ENCODE peak calls at places on chromosome 12, in eight cellular contexts. One of them, this sample, is unnamed. For H3K4me1, the result is how much of the 10 kb centered on the place peaks cover.

GRCh38 chr12:79327465-79327864 is 363.3 kb downstream of the PAWR start:
- DNase-seq in fibroblast of lung: no peak
- DNase-seq in right atrium auricular region: no peak
- DNase-seq in heart right ventricle: no peak
- DNase-seq in suprapubic skin: no peak
- DNase-seq in left lung: no peak
- DNase-seq in CD8-positive, alpha-beta T cell: no peak
- DNase-seq in iPS DF 6.9: no peak
- DNase-seq in this sample: no peak

GRCh38 chr12:117564885-117565284 is 203.5 kb upstream of the NOS1 start:
- DNase-seq in right atrium auricular region: no peak
- DNase-seq in fibroblast of lung: no peak
- DNase-seq in iPS DF 6.9: no peak
- DNase-seq in heart right ventricle: no peak
- DNase-seq in CD8-positive, alpha-beta T cell: no peak
- DNase-seq in suprapubic skin: no peak
- DNase-seq in left lung: no peak
- DNase-seq in this sample: no peak

GRCh38 chr12:89448951-89449371 is 75.6 kb downstream of the GALNT4 start:
- DNase-seq in CD8-positive, alpha-beta T cell: no peak
- DNase-seq in heart right ventricle: no peak
- DNase-seq in left lung: no peak
- DNase-seq in right atrium auricular region: no peak
- DNase-seq in fibroblast of lung: peak
- DNase-seq in suprapubic skin: no peak
- DNase-seq in iPS DF 6.9: no peak
- DNase-seq in this sample: no peak

GRCh38 chr12:94690199-94690695 is 39.9 kb upstream of the TMCC3 start:
- DNase-seq in left lung: no peak
- DNase-seq in suprapubic skin: no peak
- DNase-seq in iPS DF 6.9: no peak
- DNase-seq in right atrium auricular region: no peak
- DNase-seq in fibroblast of lung: no peak
- DNase-seq in heart right ventricle: no peak
- DNase-seq in CD8-positive, alpha-beta T cell: no peak
- DNase-seq in this sample: no peak

GRCh38 chr12:8452036-8452435 is 3.7 kb upstream of the CLEC6A start:
- DNase-seq in right atrium auricular region: no peak
- DNase-seq in left lung: peak
- DNase-seq in suprapubic skin: no peak
- DNase-seq in CD8-positive, alpha-beta T cell: no peak
- DNase-seq in fibroblast of lung: no peak
- DNase-seq in iPS DF 6.9: no peak
- DNase-seq in heart right ventricle: no peak
- DNase-seq in this sample: no peak

GRCh38 chr12:131494741-131495524 is 216.0 kb upstream of the SFSWAP start:
- DNase-seq in fibroblast of lung: no peak
- DNase-seq in left lung: no peak
- DNase-seq in heart right ventricle: no peak
- DNase-seq in suprapubic skin: no peak
- DNase-seq in CD8-positive, alpha-beta T cell: no peak
- DNase-seq in iPS DF 6.9: no peak
- DNase-seq in right atrium auricular region: peak
- DNase-seq in this sample: no peak

GRCh38 chr12:47601071-47601470 is 104.8 kb downstream of the RPAP3 start:
- DNase-seq in CD8-positive, alpha-beta T cell: no peak
- DNase-seq in fibroblast of lung: no peak
- DNase-seq in iPS DF 6.9: no peak
- DNase-seq in left lung: no peak
- DNase-seq in right atrium auricular region: no peak
- DNase-seq in suprapubic skin: no peak
- DNase-seq in heart right ventricle: no peak
- DNase-seq in this sample: no peak

GRCh38 chr12:88291498-88292131 is 149.5 kb downstream of the TMTC3 start:
- DNase-seq in left lung: no peak
- DNase-seq in iPS DF 6.9: no peak
- DNase-seq in fibroblast of lung: no peak
- DNase-seq in suprapubic skin: no peak
- DNase-seq in CD8-positive, alpha-beta T cell: no peak
- DNase-seq in right atrium auricular region: no peak
- DNase-seq in heart right ventricle: no peak
- DNase-seq in this sample: no peak

GRCh38 chr12:39619660-39620433 is at the start of gene ABCD2:
- DNase-seq in left lung: peak
- DNase-seq in iPS DF 6.9: no peak
- DNase-seq in right atrium auricular region: peak
- DNase-seq in fibroblast of lung: peak
- DNase-seq in CD8-positive, alpha-beta T cell: peak
- DNase-seq in heart right ventricle: peak
- DNase-seq in suprapubic skin: peak
- DNase-seq in this sample: peak

GRCh38 chr12:122726056-122726558 is 4.5 kb downstream of the HCAR1 start:
- DNase-seq in right atrium auricular region: no peak
- DNase-seq in left lung: no peak
- DNase-seq in iPS DF 6.9: no peak
- DNase-seq in heart right ventricle: no peak
- DNase-seq in fibroblast of lung: peak
- DNase-seq in suprapubic skin: no peak
- DNase-seq in CD8-positive, alpha-beta T cell: peak
- DNase-seq in this sample: no peak

GRCh38 chr12:122067966-122068365 is 10.6 kb upstream of the MLXIP start:
- DNase-seq in CD8-positive, alpha-beta T cell: peak
- DNase-seq in iPS DF 6.9: no peak
- DNase-seq in right atrium auricular region: no peak
- DNase-seq in fibroblast of lung: peak
- DNase-seq in heart right ventricle: peak
- DNase-seq in left lung: no peak
- DNase-seq in suprapubic skin: no peak
- DNase-seq in this sample: no peak

GRCh38 chr12:100020370-100020769 is 35.6 kb upstream of the ANKS1B start:
- DNase-seq in right atrium auricular region: no peak
- DNase-seq in fibroblast of lung: peak
- DNase-seq in suprapubic skin: no peak
- DNase-seq in heart right ventricle: no peak
- DNase-seq in CD8-positive, alpha-beta T cell: no peak
- DNase-seq in left lung: no peak
- DNase-seq in iPS DF 6.9: no peak
- DNase-seq in this sample: no peak

GRCh38 chr12:94941440-94941862 is 62.0 kb downstream of the NDUFA12 start:
- DNase-seq in suprapubic skin: no peak
- DNase-seq in CD8-positive, alpha-beta T cell: peak
- DNase-seq in heart right ventricle: peak
- DNase-seq in iPS DF 6.9: no peak
- DNase-seq in right atrium auricular region: peak
- DNase-seq in left lung: no peak
- DNase-seq in fibroblast of lung: peak
- DNase-seq in this sample: peak

GRCh38 chr12:1171657-1172056 is 180.6 kb downstream of the ERC1 start:
- DNase-seq in CD8-positive, alpha-beta T cell: no peak
- DNase-seq in heart right ventricle: no peak
- DNase-seq in left lung: no peak
- DNase-seq in iPS DF 6.9: no peak
- DNase-seq in fibroblast of lung: peak
- DNase-seq in right atrium auricular region: no peak
- DNase-seq in suprapubic skin: no peak
- DNase-seq in this sample: no peak

GRCh38 chr12:24947541-24948451 is 1.1 kb downstream of the BCAT1 start:
- DNase-seq in iPS DF 6.9: no peak
- DNase-seq in heart right ventricle: no peak
- DNase-seq in CD8-positive, alpha-beta T cell: no peak
- DNase-seq in left lung: no peak
- DNase-seq in fibroblast of lung: peak
- DNase-seq in suprapubic skin: no peak
- DNase-seq in right atrium auricular region: no peak
- DNase-seq in this sample: no peak

GRCh38 chr12:45235087-45236025 is 19.5 kb downstream of the ANO6 start:
- DNase-seq in suprapubic skin: no peak
- DNase-seq in right atrium auricular region: no peak
- DNase-seq in heart right ventricle: no peak
- DNase-seq in CD8-positive, alpha-beta T cell: no peak
- DNase-seq in iPS DF 6.9: no peak
- DNase-seq in left lung: no peak
- DNase-seq in fibroblast of lung: peak
- DNase-seq in this sample: peak

GRCh38 chr12:124655317-124656213 is 88.2 kb upstream of the NCOR2 start:
- DNase-seq in iPS DF 6.9: peak
- DNase-seq in heart right ventricle: peak
- DNase-seq in suprapubic skin: no peak
- DNase-seq in right atrium auricular region: peak
- DNase-seq in fibroblast of lung: peak
- DNase-seq in left lung: no peak
- DNase-seq in CD8-positive, alpha-beta T cell: no peak
- DNase-seq in this sample: no peak

DNA sequence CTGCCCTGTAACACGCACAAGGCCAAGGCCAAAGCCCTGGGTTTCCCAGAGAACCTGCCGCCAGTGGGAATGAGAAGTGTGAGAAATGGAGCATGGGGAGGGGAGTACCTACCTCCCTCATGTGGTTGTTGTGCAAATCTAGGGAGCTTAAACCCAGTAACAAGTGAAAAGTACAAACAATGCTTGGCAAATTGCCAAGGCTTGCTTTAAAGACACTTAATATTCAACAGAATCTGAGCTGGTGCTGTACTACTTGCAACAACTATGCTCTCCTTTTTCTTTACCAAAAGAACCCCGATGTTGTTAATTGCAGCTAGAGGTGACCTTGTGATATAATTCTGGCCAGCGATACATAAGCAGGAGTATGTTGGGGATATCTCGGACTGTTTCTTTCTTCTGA is 208.1 kb downstream of the NUAK1 start:
- DNase-seq in left lung: no peak
- DNase-seq in CD8-positive, alpha-beta T cell: no peak
- DNase-seq in fibroblast of lung: no peak
- DNase-seq in heart right ventricle: no peak
- DNase-seq in suprapubic skin: no peak
- DNase-seq in right atrium auricular region: no peak
- DNase-seq in iPS DF 6.9: no peak
- DNase-seq in this sample: no peak
- H3K4me1 ChIP-seq in left lung: under half
- H3K4me1 ChIP-seq in CD8-positive, alpha-beta T cell: under half
- H3K4me1 ChIP-seq in fibroblast of lung: under half
- H3K4me1 ChIP-seq in heart right ventricle: under half
- H3K4me1 ChIP-seq in suprapubic skin: half or more
- H3K4me1 ChIP-seq in right atrium auricular region: under half
- H3K4me1 ChIP-seq in iPS DF 6.9: under half
- H3K4me1 ChIP-seq in this sample: under half

GRCh38 chr12:120542166-120542565 is 8.0 kb downstream of the RNF10 start:
- DNase-seq in left lung: no peak
- DNase-seq in fibroblast of lung: no peak
- DNase-seq in suprapubic skin: no peak
- DNase-seq in iPS DF 6.9: no peak
- DNase-seq in heart right ventricle: no peak
- DNase-seq in CD8-positive, alpha-beta T cell: no peak
- DNase-seq in right atrium auricular region: no peak
- DNase-seq in this sample: no peak

GRCh38 chr12:120536064-120536791 is 2.1 kb downstream of the RNF10 start:
- DNase-seq in right atrium auricular region: no peak
- DNase-seq in fibroblast of lung: no peak
- DNase-seq in suprapubic skin: no peak
- DNase-seq in left lung: no peak
- DNase-seq in CD8-positive, alpha-beta T cell: peak
- DNase-seq in heart right ventricle: no peak
- DNase-seq in iPS DF 6.9: no peak
- DNase-seq in this sample: no peak

GRCh38 chr12:120538281-120539156 is 4.4 kb downstream of the RNF10 start:
- DNase-seq in left lung: no peak
- DNase-seq in right atrium auricular region: no peak
- DNase-seq in iPS DF 6.9: no peak
- DNase-seq in suprapubic skin: no peak
- DNase-seq in CD8-positive, alpha-beta T cell: no peak
- DNase-seq in fibroblast of lung: peak
- DNase-seq in heart right ventricle: peak
- DNase-seq in this sample: peak

GRCh38 chr12:120539303-120539702 is 5.1 kb downstream of the RNF10 start:
- DNase-seq in right atrium auricular region: no peak
- DNase-seq in iPS DF 6.9: no peak
- DNase-seq in suprapubic skin: no peak
- DNase-seq in heart right ventricle: no peak
- DNase-seq in left lung: no peak
- DNase-seq in fibroblast of lung: peak
- DNase-seq in CD8-positive, alpha-beta T cell: no peak
- DNase-seq in this sample: no peak

GRCh38 chr12:120540445-120540844 is 6.3 kb downstream of the RNF10 start:
- DNase-seq in heart right ventricle: no peak
- DNase-seq in fibroblast of lung: peak
- DNase-seq in CD8-positive, alpha-beta T cell: no peak
- DNase-seq in left lung: no peak
- DNase-seq in suprapubic skin: no peak
- DNase-seq in iPS DF 6.9: no peak
- DNase-seq in right atrium auricular region: no peak
- DNase-seq in this sample: no peak
- H3K4me1 ChIP-seq in heart right ventricle: under half
- H3K4me1 ChIP-seq in fibroblast of lung: under half
- H3K4me1 ChIP-seq in CD8-positive, alpha-beta T cell: half or more
- H3K4me1 ChIP-seq in left lung: half or more
- H3K4me1 ChIP-seq in suprapubic skin: half or more
- H3K4me1 ChIP-seq in iPS DF 6.9: under half
- H3K4me1 ChIP-seq in right atrium auricular region: under half
- H3K4me1 ChIP-seq in this sample: half or more

GRCh38 chr12:120223458-120224303 is 22.8 kb upstream of the RPLP0 start:
- DNase-seq in suprapubic skin: no peak
- DNase-seq in heart right ventricle: no peak
- DNase-seq in fibroblast of lung: no peak
- DNase-seq in right atrium auricular region: no peak
- DNase-seq in iPS DF 6.9: no peak
- DNase-seq in CD8-positive, alpha-beta T cell: no peak
- DNase-seq in left lung: peak
- DNase-seq in this sample: no peak

GRCh38 chr12:120222288-120222832 is 21.4 kb upstream of the RPLP0 start:
- DNase-seq in heart right ventricle: no peak
- DNase-seq in right atrium auricular region: no peak
- DNase-seq in left lung: peak
- DNase-seq in CD8-positive, alpha-beta T cell: no peak
- DNase-seq in fibroblast of lung: no peak
- DNase-seq in suprapubic skin: peak
- DNase-seq in iPS DF 6.9: no peak
- DNase-seq in this sample: no peak

GRCh38 chr12:120225200-120225558 is 24.3 kb upstream of the RPLP0 start:
- DNase-seq in iPS DF 6.9: no peak
- DNase-seq in CD8-positive, alpha-beta T cell: no peak
- DNase-seq in right atrium auricular region: no peak
- DNase-seq in left lung: no peak
- DNase-seq in fibroblast of lung: no peak
- DNase-seq in heart right ventricle: no peak
- DNase-seq in suprapubic skin: no peak
- DNase-seq in this sample: no peak

GRCh38 chr12:120225852-120226640 is 25.1 kb upstream of the RPLP0 start:
- DNase-seq in CD8-positive, alpha-beta T cell: no peak
- DNase-seq in right atrium auricular region: no peak
- DNase-seq in fibroblast of lung: no peak
- DNase-seq in left lung: peak
- DNase-seq in suprapubic skin: no peak
- DNase-seq in iPS DF 6.9: no peak
- DNase-seq in heart right ventricle: peak
- DNase-seq in this sample: no peak

GRCh38 chr12:120224304-120225199 is 23.6 kb upstream of the RPLP0 start:
- DNase-seq in heart right ventricle: peak
- DNase-seq in CD8-positive, alpha-beta T cell: no peak
- DNase-seq in suprapubic skin: peak
- DNase-seq in fibroblast of lung: no peak
- DNase-seq in left lung: peak
- DNase-seq in iPS DF 6.9: no peak
- DNase-seq in right atrium auricular region: no peak
- DNase-seq in this sample: no peak
- H3K4me1 ChIP-seq in heart right ventricle: under half
- H3K4me1 ChIP-seq in CD8-positive, alpha-beta T cell: under half
- H3K4me1 ChIP-seq in suprapubic skin: half or more
- H3K4me1 ChIP-seq in fibroblast of lung: under half
- H3K4me1 ChIP-seq in left lung: half or more
- H3K4me1 ChIP-seq in iPS DF 6.9: under half
- H3K4me1 ChIP-seq in right atrium auricular region: under half
- H3K4me1 ChIP-seq in this sample: under half

GRCh38 chr12:55009171-55009570 is 10.6 kb upstream of the NEUROD4 start:
- DNase-seq in iPS DF 6.9: no peak
- DNase-seq in heart right ventricle: no peak
- DNase-seq in suprapubic skin: no peak
- DNase-seq in right atrium auricular region: no peak
- DNase-seq in fibroblast of lung: no peak
- DNase-seq in CD8-positive, alpha-beta T cell: no peak
- DNase-seq in left lung: no peak
- DNase-seq in this sample: no peak
- H3K4me1 ChIP-seq in iPS DF 6.9: under half
- H3K4me1 ChIP-seq in heart right ventricle: under half
- H3K4me1 ChIP-seq in suprapubic skin: under half
- H3K4me1 ChIP-seq in right atrium auricular region: under half
- H3K4me1 ChIP-seq in fibroblast of lung: under half
- H3K4me1 ChIP-seq in CD8-positive, alpha-beta T cell: under half
- H3K4me1 ChIP-seq in left lung: under half
- H3K4me1 ChIP-seq in this sample: under half